ENCODE peak calls at places on chromosome 16, in five cellular contexts. L is NCI-H1417, Q is GDM1, Y is HFF-Myc, R is endothelial cell of umbilical vein. C is an unnamed sample.

GRCh38 chr16:89009343-89010209 is 32.6 kb upstream of the CBFA2T3 start:
- DNase-seq in L (no peak), Q (peak), R (peak), Y (no peak), C (peak)

GRCh38 chr16:21253470-21253869 is 20.0 kb downstream of the ANKS4B start:
- DNase-seq in Q (no peak), Y (no peak), L (no peak), R (no peak), C (no peak)

GRCh38 chr16:12664334-12664733 is 139.4 kb downstream of the CPPED1 start:
- DNase-seq in L (no peak), R (no peak), Q (no peak), Y (no peak), C (no peak)

GRCh38 chr16:1991135-1991551 is 1.4 kb downstream of the SYNGR3 start:
- DNase-seq in L (no peak), R (no peak), Q (no peak), Y (no peak), C (no peak)

GRCh38 chr16:3188925-3189825 is 1.2 kb downstream of the OR1F1 start:
- DNase-seq in R (peak), Y (no peak), L (no peak), Q (no peak), C (no peak)

GRCh38 chr16:66474750-66475199 is 47.7 kb downstream of the BEAN1 start:
- DNase-seq in L (peak), R (peak), Y (no peak), Q (no peak), C (no peak)

GRCh38 chr16:66508261-66508913 is 41.5 kb downstream of the TK2 start:
- DNase-seq in Y (no peak), L (no peak), R (peak), Q (no peak), C (no peak)

GRCh38 chr16:30619643-30620042 is 9.5 kb upstream of the ZNF689 start:
- DNase-seq in R (no peak), Q (no peak), L (no peak), Y (no peak), C (no peak)

GRCh38 chr16:27706156-27706705 is 156.3 kb downstream of the KATNIP start:
- DNase-seq in Q (no peak), L (no peak), Y (no peak), R (no peak), C (no peak)

GRCh38 chr16:48897698-48898205 is 287.8 kb upstream of the N4BP1 start:
- DNase-seq in R (no peak), L (no peak), Y (no peak), Q (no peak), C (no peak)

GRCh38 chr16:69483611-69484010 is 59.2 kb downstream of the CYB5B start:
- DNase-seq in Y (no peak), R (no peak), L (no peak), Q (no peak), C (no peak)

GRCh38 chr16:29126057-29126494 is 141.2 kb downstream of the LAT start:
- DNase-seq in Q (peak), Y (no peak), R (no peak), L (no peak), C (no peak)

GRCh38 chr16:65414284-65414984 is 292.6 kb upstream of the CDH11 start:
- DNase-seq in L (no peak), Y (peak), Q (no peak), R (peak), C (no peak)

GRCh38 chr16:58679763-58680162 is 4.8 kb downstream of the SLC38A7 start:
- DNase-seq in R (no peak), L (no peak), Q (no peak), Y (no peak), C (no peak)

GRCh38 chr16:67807148-67807682 is 526 bp downstream of the TSNAXIP1 start:
- DNase-seq in Q (no peak), Y (no peak), R (no peak), L (no peak), C (no peak)

GRCh38 chr16:79573881-79574280 is 26.7 kb downstream of the MAF start:
- DNase-seq in R (no peak), Y (no peak), L (peak), Q (no peak), C (no peak)

GRCh38 chr16:69350536-69351133 is 951 bp downstream of the TMED6 start:
- DNase-seq in Y (no peak), Q (no peak), L (no peak), R (no peak), C (no peak)

GRCh38 chr16:27429330-27429871 is 27.4 kb downstream of the IL21R start:
- DNase-seq in Q (no peak), Y (no peak), R (no peak), L (no peak), C (no peak)

GRCh38 chr16:20300312-20301097 is 26.8 kb downstream of the GP2 start:
- DNase-seq in Q (peak), Y (peak), L (peak), R (peak), C (no peak)

GRCh38 chr16:13992976-13993375 is 73.0 kb downstream of the ERCC4 start:
- DNase-seq in Y (no peak), L (no peak), Q (no peak), R (no peak), C (no peak)

GRCh38 chr16:85928411-85928820 is 29.5 kb downstream of the IRF8 start:
- DNase-seq in R (no peak), Q (no peak), Y (peak), L (no peak), C (no peak)